ENCODE peak calls at places on chromosomes 2 and 18, in seven cellular contexts. A is nucleus accumbens; J is NCI-H510A treated with DMSO at 0.1 percent for 48 hours; B is NCI-H1694; F is activated T-helper 1 cell treated with Interleukin-2 at 50 U/mL for 16 hours; I is CD8-positive, alpha-beta memory T cell; T is HCT116. C is an unnamed sample.

GRCh38 chr18:23990474-23991410 is 23.8 kb upstream of the TTC39C start:
- DNase-seq in A (no peak), J (no peak), B (no peak), F (no peak), I (no peak), T (no peak), C (no peak)

GRCh38 chr18:34399892-34400291 is 175.2 kb upstream of the NOL4 start:
- DNase-seq in A (no peak), J (no peak), B (no peak), F (no peak), I (no peak), T (no peak), C (no peak)

GRCh38 chr2:10584242-10584753 is 105.5 kb downstream of the NOL10 start:
- DNase-seq in A (no peak), J (no peak), B (no peak), F (no peak), I (no peak), T (no peak), C (no peak)

GRCh38 chr2:186595219-186595618 is 5.4 kb downstream of the ITGAV start:
- DNase-seq in A (no peak), J (peak; percentile 16), B (no peak), F (no peak), I (no peak), T (no peak), C (no peak)

GRCh38 chr2:142983174-142983573 is 105.7 kb downstream of the KYNU start:
- DNase-seq in A (no peak), J (no peak), B (no peak), F (no peak), I (no peak), T (no peak), C (no peak)

GRCh38 chr2:174395284-174395968 is at the start of gene SCRN3:
- DNase-seq in A (peak; percentile 84), J (peak; percentile 100), B (peak; percentile 75), F (peak; percentile 62), I (peak; percentile 89), T (peak; percentile 68), C (peak; percentile 70)

GRCh38 chr2:233165543-233165894 is 86.0 kb upstream of the ATG16L1 start:
- DNase-seq in A (no peak), J (no peak), B (no peak), F (no peak), I (no peak), T (no peak), C (no peak)

GRCh38 chr2:235644191-235644590 is 150.3 kb downstream of the AGAP1 start:
- DNase-seq in A (peak; percentile 29), J (no peak), B (no peak), F (no peak), I (no peak), T (no peak), C (no peak)

GRCh38 chr2:26570083-26570430 is 71.1 kb downstream of the CIB4 start:
- DNase-seq in A (peak; percentile 50), J (no peak), B (no peak), F (no peak), I (no peak), T (no peak), C (no peak)

GRCh38 chr2:202178342-202178958 is 59.9 kb downstream of the SUMO1 start:
- DNase-seq in A (no peak), J (peak; percentile 73), B (peak; percentile 76), F (peak; percentile 10), I (peak; percentile 59), T (peak; percentile 50), C (no peak)

GRCh38 chr18:14922031-14922430 is 174.1 kb downstream of the ANKRD30B start:
- DNase-seq in A (no peak), J (no peak), B (no peak), F (no peak), I (no peak), T (no peak), C (no peak)

GRCh38 chr2:31428001-31428418 is 13.5 kb upstream of the XDH start:
- DNase-seq in A (no peak), J (no peak), B (no peak), F (no peak), I (no peak), T (no peak), C (no peak)

GRCh38 chr2:69185807-69186206 is 172.8 kb downstream of the ANTXR1 start:
- DNase-seq in A (no peak), J (no peak), B (no peak), F (no peak), I (no peak), T (no peak), C (no peak)

C was measured in T-cell.